ENCODE peak calls at places on chromosomes 2 and 18, in seven cellular contexts. G, J, N, D, E, O and Q are unnamed samples.

GRCh38 chr18:36509646-36510197 is 212.2 kb downstream of the FHOD3 start:
- DNase-seq in G (no peak), J (no peak), N (no peak), D (no peak), E (no peak), O (no peak), Q (no peak)

GRCh38 chr2:98142106-98142815 is 55.3 kb downstream of the VWA3B start:
- DNase-seq in G (no peak), J (no peak), N (no peak), D (no peak), E (no peak), O (no peak), Q (no peak)

GRCh38 chr18:4144201-4144600 is 310.9 kb downstream of the DLGAP1 start:
- DNase-seq in G (no peak), J (no peak), N (no peak), D (no peak), E (no peak), O (no peak), Q (no peak)

GRCh38 chr2:135845257-135845656 is 8.3 kb upstream of the LCT start:
- DNase-seq in G (no peak), J (no peak), N (no peak), D (no peak), E (no peak), O (no peak), Q (no peak)

GRCh38 chr2:128770143-128771080 is 451.7 kb upstream of the HS6ST1 start:
- DNase-seq in G (no peak), J (no peak), N (no peak), D (no peak), E (no peak), O (no peak), Q (no peak)

GRCh38 chr18:22108674-22109073 is 60.7 kb upstream of the GATA6 start:
- DNase-seq in G (peak), J (no peak), N (no peak), D (no peak), E (no peak), O (no peak), Q (no peak)

GRCh38 chr2:11446733-11447248 is 19.2 kb downstream of the E2F6 start:
- DNase-seq in G (no peak), J (peak), N (peak), D (peak), E (peak), O (no peak), Q (no peak)

GRCh38 chr2:73981081-73981968 is 3.4 kb upstream of the TET3 start:
- DNase-seq in G (no peak), J (peak), N (peak), D (no peak), E (no peak), O (no peak), Q (peak)

GRCh38 chr2:221429741-221430491 is 142.2 kb downstream of the EPHA4 start:
- DNase-seq in G (peak), J (no peak), N (no peak), D (no peak), E (peak), O (no peak), Q (no peak)

GRCh38 chr2:45982096-45982495 is 315.1 kb upstream of the EPAS1 start:
- DNase-seq in G (no peak), J (no peak), N (no peak), D (no peak), E (no peak), O (no peak), Q (no peak)

GRCh38 chr2:43176449-43176848 is 50.0 kb downstream of the ZFP36L2 start:
- DNase-seq in G (peak), J (no peak), N (no peak), D (no peak), E (no peak), O (no peak), Q (no peak)

GRCh38 chr2:153391131-153391530 is 87.4 kb downstream of the RPRM start:
- DNase-seq in G (no peak), J (no peak), N (peak), D (no peak), E (no peak), O (no peak), Q (no peak)

GRCh38 chr2:101775636-101776035 is 78.1 kb downstream of the MAP4K4 start:
- DNase-seq in G (no peak), J (no peak), N (no peak), D (no peak), E (no peak), O (no peak), Q (no peak)

GRCh38 chr18:56060967-56061541 is 473.1 kb upstream of the TCF4 start:
- DNase-seq in G (no peak), J (no peak), N (no peak), D (no peak), E (no peak), O (no peak), Q (no peak)

GRCh38 chr2:156057647-156058046 is 274.9 kb downstream of the NR4A2 start:
- DNase-seq in G (no peak), J (no peak), N (peak), D (no peak), E (no peak), O (no peak), Q (no peak)

GRCh38 chr2:27049422-27050280 is 1.8 kb upstream of the AGBL5 start:
- DNase-seq in G (no peak), J (peak), N (no peak), D (no peak), E (no peak), O (peak), Q (peak)